ENCODE peak calls at places on chromosomes 13 and 19, in five cellular contexts. G is NCI-H460, Z is H9, O is D721Med, X is GM20000. Q is an unnamed sample.

GRCh38 chr19:54420383-54421168 is 5.3 kb downstream of the TTYH1 start:
- DNase-seq in X (no peak), O (no peak), G (no peak), Z (peak), Q (no peak)

GRCh38 chr19:23366437-23366836 is 28.8 kb downstream of the ZNF91 start:
- DNase-seq in G (no peak), O (no peak), Z (no peak), X (no peak), Q (no peak)

GRCh38 chr19:51810228-51810627 is 15.3 kb downstream of the FPR3 start:
- DNase-seq in G (no peak), X (no peak), Z (no peak), O (no peak), Q (no peak)

GRCh38 chr19:12784394-12784870 is 6.9 kb upstream of the JUNB start:
- DNase-seq in Z (no peak), O (no peak), G (no peak), X (no peak), Q (no peak)

GRCh38 chr13:99269627-99270252 is 11.6 kb upstream of the GPR18 start:
- DNase-seq in G (peak), Z (no peak), O (no peak), X (peak), Q (peak)

GRCh38 chr13:20258208-20258962 is 26.3 kb upstream of the GJB6 start:
- DNase-seq in X (no peak), Z (no peak), G (no peak), O (no peak), Q (peak)

GRCh38 chr13:53250272-53250875 is 221.8 kb downstream of the OLFM4 start:
- DNase-seq in X (peak), Z (no peak), O (no peak), G (peak), Q (peak)

GRCh38 chr19:39474139-39474620 is 6.5 kb upstream of the TIMM50 start:
- DNase-seq in X (peak), O (peak), G (peak), Z (peak), Q (peak)

GRCh38 chr19:34577531-34578101 is 96.1 kb downstream of the WTIP start:
- DNase-seq in X (no peak), Z (peak), G (no peak), O (no peak), Q (no peak)

GRCh38 chr19:18522124-18522861 is 423 bp upstream of the ELL start:
- DNase-seq in G (peak), Z (peak), X (peak), O (peak), Q (peak)

GRCh38 chr13:99577934-99578917 is 77.0 kb downstream of the TM9SF2 start:
- DNase-seq in Z (no peak), X (no peak), G (no peak), O (no peak), Q (peak)

GRCh38 chr19:40599331-40600085 is 1.7 kb upstream of the LTBP4 start:
- DNase-seq in G (no peak), Z (peak), X (no peak), O (no peak), Q (no peak)

GRCh38 chr19:18074192-18074591 is 12.5 kb downstream of the IL12RB1 start:
- DNase-seq in O (no peak), X (no peak), G (no peak), Z (no peak), Q (no peak)

GRCh38 chr19:3294080-3294850 is 69.8 kb downstream of the CELF5 start:
- DNase-seq in Z (no peak), O (no peak), X (no peak), G (no peak), Q (no peak)

GRCh38 chr19:48959341-48960239 is 4.9 kb downstream of the BAX start:
- DNase-seq in O (no peak), Z (no peak), G (no peak), X (no peak), Q (no peak)

GRCh38 chr19:31312004-31312403 is 37.2 kb downstream of the TSHZ3 start:
- DNase-seq in O (no peak), Z (no peak), X (no peak), G (no peak), Q (no peak)

GRCh38 chr19:7648265-7649014 is 11.5 kb downstream of the STXBP2 start:
- DNase-seq in X (no peak), G (no peak), Z (no peak), O (no peak), Q (no peak)

GRCh38 chr19:2186071-2186846 is 22.5 kb downstream of the DOT1L start:
- DNase-seq in O (no peak), X (no peak), Z (no peak), G (no peak), Q (no peak)

GRCh38 chr19:2726904-2727639 is 5.9 kb upstream of the DIRAS1 start:
- DNase-seq in G (no peak), X (no peak), O (no peak), Z (no peak), Q (no peak)

GRCh38 chr19:42207767-42208259 is 9.7 kb downstream of the DEDD2 start:
- DNase-seq in O (no peak), G (no peak), Z (no peak), X (no peak), Q (peak)

GRCh38 chr19:28905996-28906395 is 307.0 kb downstream of the UQCRFS1 start:
- DNase-seq in G (no peak), Z (no peak), O (no peak), X (no peak), Q (no peak)

Q was measured in ACHN.